ENCODE peak calls at places on chromosome 20, in nine cellular contexts. R is HCEC 1CT; Q is ureter; D is OCI-LY7; C is transverse colon; J is D341Med; T is stimulated activated CD4-positive, alpha-beta T cell treated with anti-CD3 and anti-CD28 coated beads, Interleukin-4, amount 100 ng/mL, for 24 hours; I is T-helper 2 cell treated with Interferon-gamma antibody and Interleukin-4, amounts not matched to agents 5 μg/mL and 100 μg/mL, for 36 hours; O is GM12865. Y is an unnamed sample.

GRCh38 chr20:48275737-48276342 is 490.6 kb upstream of the SULF2 start:
- DNase-seq in R (no peak), Q (peak), D (no peak), C (no peak), J (no peak), T (no peak), I (no peak), O (no peak), Y (no peak)

GRCh38 chr20:48550814-48551213 is 277.0 kb downstream of the PREX1 start:
- DNase-seq in R (no peak), Q (no peak), D (no peak), C (no peak), J (no peak), T (no peak), I (no peak), O (no peak), Y (no peak)

GRCh38 chr20:25025986-25026605 is 31.8 kb downstream of the ACSS1 start:
- DNase-seq in R (no peak), Q (no peak), D (no peak), C (peak), J (no peak), T (no peak), I (no peak), O (no peak), Y (no peak)

GRCh38 chr20:48681201-48681881 is 146.5 kb downstream of the PREX1 start:
- DNase-seq in R (no peak), Q (no peak), D (no peak), C (no peak), J (no peak), T (no peak), I (no peak), O (no peak), Y (no peak)

GRCh38 chr20:64164123-64164836 is at the start of gene MYT1:
- DNase-seq in R (no peak), Q (no peak), D (no peak), C (no peak), J (peak), T (no peak), I (no peak), O (no peak), Y (no peak)

GRCh38 chr20:40506567-40506966 is 182.5 kb downstream of the MAFB start:
- DNase-seq in R (no peak), Q (peak), D (no peak), C (peak), J (no peak), T (no peak), I (peak), O (no peak), Y (no peak)

GRCh38 chr20:23091741-23092408 is 5.8 kb upstream of the CD93 start:
- DNase-seq in R (no peak), Q (no peak), D (no peak), C (no peak), J (no peak), T (no peak), I (no peak), O (no peak), Y (no peak)

GRCh38 chr20:54869765-54870164 is 394.4 kb downstream of the DOK5 start:
- DNase-seq in R (no peak), Q (no peak), D (no peak), C (no peak), J (no peak), T (no peak), I (no peak), O (no peak), Y (no peak)

GRCh38 chr20:47360207-47360488 is 3.6 kb upstream of the ZMYND8 start:
- DNase-seq in R (peak), Q (peak), D (no peak), C (peak), J (peak), T (no peak), I (no peak), O (no peak), Y (no peak)

GRCh38 chr20:34639755-34640222 is 37.1 kb downstream of the PIGU start:
- DNase-seq in R (no peak), Q (no peak), D (no peak), C (peak), J (peak), T (no peak), I (no peak), O (no peak), Y (no peak)

GRCh38 chr20:12902992-12903391 is 105.8 kb upstream of the SPTLC3 start:
- DNase-seq in R (no peak), Q (no peak), D (no peak), C (no peak), J (no peak), T (no peak), I (no peak), O (no peak), Y (no peak)